ENCODE peak calls at places on chromosomes 7 and 10, in ten cellular contexts. O is psoas muscle; M is Karpas-422; R is CD8-positive, alpha-beta T cell; A is gastrocnemius medialis; I is tibial nerve; S is trophoblast cell; Y is heart left ventricle; U is Peyer's patch; B is CD8-positive, alpha-beta memory T cell. H is an unnamed sample.

GRCh38 chr7:108415821-108416536 is 40.3 kb downstream of the NRCAM start:
- DNase-seq in M (peak; percentile 44), A (no peak), I (no peak), B (no peak), U (peak; percentile 48), S (no peak), R (no peak), Y (no peak), O (no peak), H (no peak)

GRCh38 chr7:134505856-134506255 is 21.5 kb upstream of the AKR1B10 start:
- DNase-seq in U (no peak), R (no peak), M (no peak), A (no peak), B (no peak), O (no peak), S (peak; percentile 37), Y (no peak), I (no peak), H (no peak)

GRCh38 chr7:69476416-69476815 is 121.9 kb upstream of the AUTS2 start:
- DNase-seq in A (no peak), R (no peak), S (peak; percentile 79), M (no peak), Y (no peak), U (no peak), O (no peak), I (peak; percentile 7), B (no peak), H (no peak)

GRCh38 chr7:19489162-19489820 is 219.5 kb downstream of the POLR1F start:
- DNase-seq in M (no peak), U (no peak), S (no peak), I (no peak), B (no peak), R (no peak), O (peak; percentile 26), Y (peak; percentile 46), A (no peak), H (no peak)

GRCh38 chr10:71970331-71970730 is 6.1 kb downstream of the CHST3 start:
- DNase-seq in Y (no peak), A (peak; percentile 75), R (no peak), M (no peak), B (no peak), S (no peak), O (peak; percentile 73), I (peak; percentile 49), U (no peak), H (no peak)

GRCh38 chr10:52332815-52333214 is 18.7 kb downstream of the DKK1 start:
- DNase-seq in I (no peak), U (no peak), B (no peak), S (no peak), R (no peak), Y (no peak), A (no peak), M (no peak), O (no peak), H (no peak)

GRCh38 chr10:82150123-82150900 is 275.3 kb downstream of the NRG3 start:
- DNase-seq in S (peak; percentile 12), M (peak; percentile 78), I (no peak), U (no peak), Y (no peak), R (no peak), O (no peak), A (no peak), B (no peak), H (no peak)

GRCh38 chr7:130970196-130970595 is 236.2 kb upstream of the KLF14 start:
- DNase-seq in B (no peak), R (no peak), A (no peak), S (no peak), I (no peak), M (no peak), U (no peak), Y (no peak), O (no peak), H (no peak)

GRCh38 chr10:95834375-95834774 is 73.4 kb upstream of the CC2D2B start:
- DNase-seq in Y (no peak), R (no peak), S (no peak), M (no peak), B (no peak), U (no peak), I (no peak), O (no peak), A (no peak), H (no peak)

GRCh38 chr7:155578016-155578415 is 31.7 kb upstream of the CNPY1 start:
- DNase-seq in O (no peak), U (no peak), B (no peak), Y (no peak), R (no peak), A (no peak), S (no peak), I (no peak), M (no peak), H (no peak)

GRCh38 chr10:6840766-6841165 is 260.7 kb upstream of the PRKCQ start:
- DNase-seq in O (no peak), Y (no peak), S (peak; percentile 32), U (no peak), R (no peak), A (no peak), M (no peak), B (no peak), I (no peak), H (no peak)

DNA sequence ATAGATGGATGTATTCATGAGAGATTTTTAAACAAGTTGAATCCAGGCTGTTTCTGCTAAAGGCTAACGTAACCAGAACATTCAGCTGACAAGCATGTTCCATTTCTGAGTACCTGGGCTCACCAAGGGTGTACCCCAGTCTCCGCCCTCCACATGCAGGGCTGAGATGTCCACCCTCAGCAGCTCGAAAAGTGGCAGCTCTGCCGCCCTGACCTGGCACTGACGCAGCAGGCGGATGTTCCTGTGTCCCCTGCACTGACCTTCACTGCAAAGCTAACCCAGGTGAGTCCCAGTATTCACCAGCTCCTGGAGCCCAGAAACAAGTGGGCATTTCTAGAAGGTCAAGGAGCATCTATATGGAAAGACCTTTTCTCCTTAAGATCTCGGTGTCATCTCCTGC is 437.4 kb downstream of the PTPRN2 start:
- DNase-seq in R (no peak), M (no peak), S (no peak), B (no peak), U (no peak), Y (no peak), I (no peak), A (no peak), O (no peak), H (no peak)
- H3K9me3 ChIP-seq in R (no peaks in the 10 kb centered on the region), M (peaks cover 15% of the 10 kb centered on the region), S (peaks cover 50% of the 10 kb centered on the region), B (peaks cover 3% of the 10 kb centered on the region), U (no peaks in the 10 kb centered on the region), Y (no peaks in the 10 kb centered on the region), I (no peaks in the 10 kb centered on the region), A (no peaks in the 10 kb centered on the region), O (no peaks in the 10 kb centered on the region), H (no peaks in the 10 kb centered on the region)

DNA sequence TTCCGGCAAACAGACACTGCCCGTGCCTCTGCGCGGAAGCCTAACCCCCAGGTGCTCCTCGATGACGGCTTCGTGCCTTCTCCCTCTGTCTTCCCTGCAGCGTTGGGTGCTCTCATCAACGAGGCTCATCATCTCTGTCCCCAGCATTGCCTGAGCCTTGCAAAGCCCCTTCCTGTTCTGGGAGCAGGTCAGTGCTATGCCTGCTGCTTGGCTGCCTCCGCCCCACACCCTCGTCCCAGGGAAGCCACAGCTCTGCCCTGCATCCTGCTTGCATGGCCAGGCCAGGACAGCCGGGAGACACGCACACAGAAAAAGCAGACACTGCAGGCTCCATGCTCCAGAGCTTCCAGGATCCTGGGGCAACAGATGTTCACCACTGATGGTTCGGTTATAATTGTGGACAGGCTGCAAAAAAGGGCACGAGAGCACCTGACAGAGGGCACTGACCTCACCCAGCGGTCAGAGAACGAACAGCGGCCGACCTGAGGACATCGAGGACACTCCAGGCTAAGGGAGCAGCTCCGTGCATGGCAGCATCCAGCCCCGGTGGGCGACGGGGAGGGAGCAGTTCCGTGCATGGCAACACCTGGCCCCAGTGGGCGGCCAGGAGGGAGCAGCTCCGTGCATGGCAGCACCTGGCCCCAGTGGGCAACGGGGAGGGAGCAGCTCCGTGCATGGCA is 265.5 kb downstream of the PTPRN2 start:
- DNase-seq in A (no peak), I (no peak), Y (no peak), R (no peak), S (no peak), M (no peak), B (no peak), U (no peak), O (no peak), H (no peak)
- H3K9me3 ChIP-seq in A (no peaks in the 10 kb centered on the region), I (no peaks in the 10 kb centered on the region), Y (no peaks in the 10 kb centered on the region), R (no peaks in the 10 kb centered on the region), S (peaks cover 37% of the 10 kb centered on the region), M (peaks cover 8% of the 10 kb centered on the region), B (no peaks in the 10 kb centered on the region), U (no peaks in the 10 kb centered on the region), O (no peaks in the 10 kb centered on the region), H (no peaks in the 10 kb centered on the region)

DNA sequence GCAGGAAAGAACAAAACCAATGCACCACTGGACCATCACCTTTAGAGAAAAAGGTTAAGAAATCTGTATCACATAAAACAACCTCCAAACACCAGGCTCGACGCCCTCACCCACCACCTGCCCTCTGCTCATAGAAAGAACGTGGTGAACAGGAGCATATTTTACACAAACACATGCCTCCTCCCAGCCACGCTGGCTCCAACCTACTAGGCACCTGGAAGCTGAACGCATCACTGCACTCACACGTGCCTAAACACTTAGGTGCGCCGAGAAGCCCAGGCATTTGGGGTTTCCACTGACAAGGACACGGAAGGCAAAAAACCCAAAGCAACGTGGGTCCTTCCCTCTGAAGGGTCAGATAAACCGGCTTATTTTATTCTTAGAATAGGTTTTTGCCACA is 56.0 kb downstream of the PTPRN2 start:
- DNase-seq in U (no peak), S (no peak), B (no peak), M (no peak), O (no peak), I (no peak), A (no peak), Y (no peak), R (no peak), H (no peak)
- H3K9me3 ChIP-seq in U (no peaks in the 10 kb centered on the region), S (peaks cover 13% of the 10 kb centered on the region), B (no peaks in the 10 kb centered on the region), M (no peaks in the 10 kb centered on the region), O (no peaks in the 10 kb centered on the region), I (no peaks in the 10 kb centered on the region), A (no peaks in the 10 kb centered on the region), Y (no peaks in the 10 kb centered on the region), R (no peaks in the 10 kb centered on the region), H (no peaks in the 10 kb centered on the region)

GRCh38 chr7:57384380-57384779 is 65.6 kb upstream of the ZNF716 start:
- DNase-seq in U (no peak), R (no peak), I (no peak), A (no peak), M (no peak), S (no peak), B (no peak), Y (no peak), O (no peak), H (no peak)
- H3K9me3 ChIP-seq in U (no peaks in the 10 kb centered on the region), R (no peaks in the 10 kb centered on the region), I (no peaks in the 10 kb centered on the region), A (no peaks in the 10 kb centered on the region), M (peaks cover 7% of the 10 kb centered on the region), S (peaks cover 71% of the 10 kb centered on the region), B (no peaks in the 10 kb centered on the region), Y (no peaks in the 10 kb centered on the region), O (no peaks in the 10 kb centered on the region), H (no peaks in the 10 kb centered on the region)

GRCh38 chr7:158502068-158502750 is 85.4 kb downstream of the PTPRN2 start:
- DNase-seq in I (no peak), A (no peak), S (no peak), U (no peak), M (no peak), Y (no peak), O (no peak), R (no peak), B (no peak), H (no peak)
- H3K9me3 ChIP-seq in I (no peaks in the 10 kb centered on the region), A (no peaks in the 10 kb centered on the region), S (peaks cover 18% of the 10 kb centered on the region), U (no peaks in the 10 kb centered on the region), M (peaks cover 4% of the 10 kb centered on the region), Y (peaks cover 7% of the 10 kb centered on the region), O (no peaks in the 10 kb centered on the region), R (no peaks in the 10 kb centered on the region), B (no peaks in the 10 kb centered on the region), H (no peaks in the 10 kb centered on the region)